ENCODE peak calls at places on chromosomes 3 and 15, in four cellular contexts. One of them, this sample, is unnamed.

GRCh38 chr15:99440551-99441426 is 125.0 kb upstream of the MEF2A start:
- DNase-seq in WTC11: no peak
- DNase-seq in K562: peak
- DNase-seq in HepG2: no peak
- DNase-seq in this sample: no peak

GRCh38 chr3:128906804-128907525 is 27.5 kb downstream of the ACAD9 start:
- DNase-seq in HepG2: no peak
- DNase-seq in K562: no peak
- DNase-seq in WTC11: no peak
- DNase-seq in this sample: no peak

GRCh38 chr3:177279118-177279815 is 82.0 kb upstream of the TBL1XR1 start:
- DNase-seq in K562: peak
- DNase-seq in HepG2: peak
- DNase-seq in WTC11: no peak
- DNase-seq in this sample: no peak

GRCh38 chr3:56825579-56826438 is 24.1 kb upstream of the ARHGEF3 start:
- DNase-seq in HepG2: no peak
- DNase-seq in K562: no peak
- DNase-seq in WTC11: no peak
- DNase-seq in this sample: no peak

GRCh38 chr3:33718595-33718907 is 497 bp upstream of the CLASP2 start:
- DNase-seq in WTC11: no peak
- DNase-seq in K562: no peak
- DNase-seq in HepG2: no peak
- DNase-seq in this sample: no peak

GRCh38 chr15:91522609-91523332 is 330.7 kb upstream of the SLCO3A1 start:
- DNase-seq in WTC11: no peak
- DNase-seq in HepG2: no peak
- DNase-seq in K562: peak
- DNase-seq in this sample: no peak

GRCh38 chr15:85742186-85742751 is 52.5 kb downstream of the KLHL25 start:
- DNase-seq in K562: no peak
- DNase-seq in WTC11: no peak
- DNase-seq in HepG2: no peak
- DNase-seq in this sample: no peak

GRCh38 chr3:129989391-129989790 is 14.9 kb downstream of the TRH start:
- DNase-seq in K562: no peak
- DNase-seq in HepG2: no peak
- DNase-seq in WTC11: no peak
- DNase-seq in this sample: no peak

GRCh38 chr15:31267161-31268107 is 59.2 kb upstream of the KLF13 start:
- DNase-seq in K562: no peak
- DNase-seq in WTC11: peak
- DNase-seq in HepG2: no peak
- DNase-seq in this sample: no peak

GRCh38 chr15:83404143-83404542 is 43.0 kb upstream of the SH3GL3 start:
- DNase-seq in HepG2: no peak
- DNase-seq in K562: no peak
- DNase-seq in WTC11: no peak
- DNase-seq in this sample: no peak

GRCh38 chr3:53775834-53776251 is 70.4 kb downstream of the CHDH start:
- DNase-seq in HepG2: no peak
- DNase-seq in K562: no peak
- DNase-seq in WTC11: no peak
- DNase-seq in this sample: no peak

GRCh38 chr3:22937536-22937935 is 265.6 kb upstream of the UBE2E2 start:
- DNase-seq in K562: no peak
- DNase-seq in HepG2: no peak
- DNase-seq in WTC11: no peak
- DNase-seq in this sample: no peak

GRCh38 chr3:151925419-151925818 is 52.0 kb downstream of the SUCNR1 start:
- DNase-seq in K562: no peak
- DNase-seq in HepG2: no peak
- DNase-seq in WTC11: no peak
- DNase-seq in this sample: no peak

GRCh38 chr15:58839485-58839884 is 68.4 kb downstream of the MINDY2 start:
- DNase-seq in K562: peak
- DNase-seq in HepG2: peak
- DNase-seq in WTC11: no peak
- DNase-seq in this sample: peak

GRCh38 chr3:55675478-55675877 is 188.4 kb upstream of the WNT5A start:
- DNase-seq in HepG2: no peak
- DNase-seq in K562: no peak
- DNase-seq in WTC11: no peak
- DNase-seq in this sample: no peak

GRCh38 chr3:194312743-194313281 is 38.3 kb downstream of the CPN2 start:
- DNase-seq in WTC11: no peak
- DNase-seq in HepG2: peak
- DNase-seq in K562: peak
- DNase-seq in this sample: no peak

GRCh38 chr15:50257924-50258323 is 7.6 kb downstream of the HDC start:
- DNase-seq in WTC11: no peak
- DNase-seq in K562: peak
- DNase-seq in HepG2: no peak
- DNase-seq in this sample: no peak

GRCh38 chr3:189534546-189534945 is 96.6 kb upstream of the TP63 start:
- DNase-seq in WTC11: no peak
- DNase-seq in K562: no peak
- DNase-seq in HepG2: no peak
- DNase-seq in this sample: no peak

GRCh38 chr3:140727886-140728285 is 50.0 kb downstream of the TRIM42 start:
- DNase-seq in HepG2: peak
- DNase-seq in K562: peak
- DNase-seq in WTC11: no peak
- DNase-seq in this sample: no peak

GRCh38 chr3:169228522-169228921 is 435.0 kb downstream of the MECOM start:
- DNase-seq in HepG2: no peak
- DNase-seq in K562: no peak
- DNase-seq in WTC11: no peak
- DNase-seq in this sample: no peak

GRCh38 chr15:48472756-48473155 is 141.5 kb downstream of the DUT start:
- DNase-seq in WTC11: no peak
- DNase-seq in K562: no peak
- DNase-seq in HepG2: no peak
- DNase-seq in this sample: no peak

GRCh38 chr3:153138267-153139210 is 23.5 kb upstream of the RAP2B start:
- DNase-seq in HepG2: peak
- DNase-seq in K562: peak
- DNase-seq in WTC11: no peak
- DNase-seq in this sample: no peak

DNA sequence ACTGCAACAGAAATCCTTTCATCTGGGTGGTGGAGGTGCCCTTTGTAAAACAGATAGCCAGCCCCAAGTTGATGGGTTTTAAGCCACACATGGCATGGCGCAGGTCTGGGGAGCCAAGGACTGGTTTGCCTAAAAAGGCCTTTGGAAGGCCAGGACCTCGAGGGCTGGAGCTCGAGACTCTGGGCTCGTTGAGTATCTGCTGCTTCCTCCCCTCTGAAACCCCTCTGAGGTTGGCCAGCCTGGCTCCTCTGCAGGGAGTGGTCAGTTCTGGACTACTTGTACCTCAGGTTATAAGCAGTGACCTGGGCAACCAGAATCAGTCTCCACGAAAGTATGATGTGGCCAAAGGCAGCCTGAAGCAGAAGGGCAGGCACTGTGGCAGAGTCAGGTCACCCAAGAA is 51.4 kb downstream of the WNT7A start:
- DNase-seq in K562: no peak
- DNase-seq in HepG2: no peak
- DNase-seq in WTC11: no peak
- DNase-seq in this sample: no peak
- TF ChIP-seq ELF4 in K562: no peak
- TF ChIP-seq ELF4 in HepG2: no peak
- TF ChIP-seq ELF4 in WTC11: no peak
- TF ChIP-seq ELF4 in this sample: no peak

DNA sequence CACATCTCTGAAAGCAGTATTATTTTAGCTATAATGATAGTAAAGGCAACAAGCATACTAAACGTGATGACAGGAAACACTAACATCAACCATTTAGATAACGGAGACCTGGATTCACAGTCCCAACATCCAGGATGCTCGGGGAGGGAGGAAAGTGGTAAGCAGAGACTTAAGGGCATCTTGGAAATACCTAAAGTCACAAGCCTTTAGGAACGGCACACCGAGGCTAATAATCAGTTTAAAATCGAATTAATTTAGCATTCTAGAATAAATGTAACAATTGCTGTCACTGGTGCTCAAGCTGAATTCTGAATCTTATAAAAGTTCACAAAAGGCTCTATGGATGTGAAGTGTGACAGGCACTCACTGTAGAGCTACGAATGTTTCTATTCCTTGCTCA is 1.3 kb downstream of the CD47 start:
- DNase-seq in HepG2: no peak
- DNase-seq in WTC11: no peak
- DNase-seq in K562: no peak
- DNase-seq in this sample: no peak
- TF ChIP-seq ELF4 in HepG2: no peak
- TF ChIP-seq ELF4 in WTC11: no peak
- TF ChIP-seq ELF4 in K562: no peak
- TF ChIP-seq ELF4 in this sample: no peak

DNA sequence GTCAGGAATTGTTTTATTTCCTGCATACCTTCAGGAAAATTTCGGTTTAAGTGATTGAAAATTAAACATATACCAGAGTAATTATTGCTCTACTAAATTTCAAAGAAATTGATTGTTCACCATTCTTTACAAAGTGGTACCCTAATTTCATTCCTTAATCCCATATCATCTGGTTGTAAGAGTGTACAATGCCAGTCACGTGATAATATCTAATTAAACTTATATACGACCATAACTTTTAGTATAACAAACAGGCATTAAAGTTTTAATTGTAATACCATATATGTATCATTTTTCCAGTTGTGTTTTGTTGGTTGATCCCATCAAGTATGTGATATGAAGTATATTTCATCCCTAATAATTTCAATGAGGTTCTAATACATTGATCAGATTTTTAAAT is 74.8 kb upstream of the PLSCR5 start:
- DNase-seq in HepG2: no peak
- DNase-seq in WTC11: no peak
- DNase-seq in K562: no peak
- DNase-seq in this sample: no peak
- TF ChIP-seq ELF4 in HepG2: no peak
- TF ChIP-seq ELF4 in WTC11: no peak
- TF ChIP-seq ELF4 in K562: no peak
- TF ChIP-seq ELF4 in this sample: no peak

DNA sequence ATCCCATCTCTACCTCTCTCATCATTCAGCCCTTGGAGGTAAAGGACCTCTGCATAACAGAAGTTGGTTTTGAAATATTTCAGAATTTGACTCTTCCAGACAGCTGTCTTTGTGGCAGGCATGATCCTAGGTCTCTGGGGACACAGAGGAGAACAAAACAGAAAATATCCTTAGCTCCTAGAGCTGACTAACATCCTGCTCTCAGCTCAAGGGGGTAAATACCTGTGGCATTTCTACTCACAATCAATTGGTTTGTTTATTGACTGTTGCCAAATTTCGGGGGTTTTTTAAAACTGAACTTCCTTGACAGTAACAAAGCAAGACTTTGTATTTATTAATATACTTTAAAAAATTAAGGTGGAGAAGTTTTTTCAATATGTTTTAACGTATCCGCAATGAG is 78.8 kb downstream of the EOMES start:
- DNase-seq in WTC11: no peak
- DNase-seq in HepG2: no peak
- DNase-seq in K562: no peak
- DNase-seq in this sample: no peak
- TF ChIP-seq ELF4 in WTC11: no peak
- TF ChIP-seq ELF4 in HepG2: no peak
- TF ChIP-seq ELF4 in K562: no peak
- TF ChIP-seq ELF4 in this sample: no peak

GRCh38 chr3:197847866-197848401 is 56.9 kb downstream of the LRCH3 start:
- DNase-seq in HepG2: no peak
- DNase-seq in WTC11: no peak
- DNase-seq in K562: peak
- DNase-seq in this sample: peak
- TF ChIP-seq ELF4 in HepG2: no peak
- TF ChIP-seq ELF4 in WTC11: no peak
- TF ChIP-seq ELF4 in K562: no peak
- TF ChIP-seq ELF4 in this sample: no peak

DNA sequence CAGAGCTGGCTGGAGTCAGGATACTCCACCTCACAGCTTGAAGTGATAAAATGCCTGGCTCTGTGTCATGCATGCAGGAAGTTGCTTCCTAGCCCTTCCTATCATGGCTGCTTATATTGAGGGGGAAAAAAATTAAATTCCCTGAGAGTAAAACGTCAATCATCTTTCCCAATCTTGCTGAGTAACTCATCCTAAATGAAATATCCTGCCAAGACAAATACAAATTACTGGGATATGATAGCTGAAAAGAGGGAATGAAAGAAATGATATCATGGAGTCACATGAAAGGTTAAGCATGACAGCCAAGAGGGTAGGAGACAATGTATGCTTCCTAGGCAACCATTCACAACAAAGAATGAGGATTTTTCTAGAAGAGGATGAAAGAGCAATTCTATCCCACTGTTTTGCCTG is 110.6 kb downstream of the ABI3BP start:
- DNase-seq in HepG2: no peak
- DNase-seq in WTC11: no peak
- DNase-seq in K562: no peak
- DNase-seq in this sample: no peak
- TF ChIP-seq ELF4 in HepG2: no peak
- TF ChIP-seq ELF4 in WTC11: no peak
- TF ChIP-seq ELF4 in K562: no peak
- TF ChIP-seq ELF4 in this sample: no peak

GRCh38 chr3:105827959-105828358 is 40.9 kb downstream of the CBLB start:
- DNase-seq in WTC11: no peak
- DNase-seq in HepG2: peak
- DNase-seq in K562: peak
- DNase-seq in this sample: peak

GRCh38 chr3:105828703-105829102 is 40.1 kb downstream of the CBLB start:
- DNase-seq in K562: no peak
- DNase-seq in HepG2: no peak
- DNase-seq in WTC11: no peak
- DNase-seq in this sample: no peak

GRCh38 chr3:105829229-105829628 is 39.6 kb downstream of the CBLB start:
- DNase-seq in K562: peak
- DNase-seq in WTC11: no peak
- DNase-seq in HepG2: no peak
- DNase-seq in this sample: no peak

GRCh38 chr3:105829879-105830622 is 38.8 kb downstream of the CBLB start:
- DNase-seq in K562: no peak
- DNase-seq in HepG2: no peak
- DNase-seq in WTC11: no peak
- DNase-seq in this sample: no peak

GRCh38 chr3:105827101-105827634 is 41.6 kb downstream of the CBLB start:
- DNase-seq in K562: no peak
- DNase-seq in HepG2: no peak
- DNase-seq in WTC11: no peak
- DNase-seq in this sample: no peak
- TF ChIP-seq ELF4 in K562: no peak
- TF ChIP-seq ELF4 in HepG2: no peak
- TF ChIP-seq ELF4 in WTC11: no peak
- TF ChIP-seq ELF4 in this sample: no peak